ENCODE peak calls at places on chromosomes 3 and 15, in six cellular contexts. V is anterior cingulate cortex, E is right cardiac atrium, Q is KBM-7, M is SK-MEL-5, Z is T-cell. R is an unnamed sample.

GRCh38 chr3:71035314-71035713 is 548.2 kb downstream of the FOXP1 start:
- DNase-seq in M (no peak), E (no peak), Q (peak), Z (no peak), V (no peak), R (peak)

GRCh38 chr3:19202754-19203153 is 54.4 kb downstream of the KCNH8 start:
- DNase-seq in Q (no peak), E (no peak), M (no peak), Z (no peak), V (no peak), R (no peak)

GRCh38 chr3:4754180-4755086 is 224.8 kb upstream of the BHLHE40 start:
- DNase-seq in E (no peak), Z (no peak), Q (no peak), M (no peak), V (no peak), R (no peak)

GRCh38 chr3:69442771-69443197 is 56.9 kb upstream of the FRMD4B start:
- DNase-seq in Q (no peak), M (no peak), Z (no peak), V (no peak), E (no peak), R (no peak)

GRCh38 chr15:47394410-47394809 is 322.9 kb upstream of the SEMA6D start:
- DNase-seq in M (no peak), Z (no peak), E (no peak), Q (no peak), V (no peak), R (no peak)

GRCh38 chr3:175129126-175129525 is 270.0 kb downstream of the NAALADL2 start:
- DNase-seq in V (no peak), M (no peak), Q (no peak), E (no peak), Z (no peak), R (no peak)

GRCh38 chr15:88574646-88575045 is 28.2 kb upstream of the DET1 start:
- DNase-seq in Z (no peak), V (no peak), M (no peak), Q (no peak), E (no peak), R (no peak)

GRCh38 chr3:187196573-187197094 is 652 bp upstream of the RTP1 start:
- DNase-seq in V (no peak), E (no peak), Z (no peak), M (no peak), Q (no peak), R (no peak)

GRCh38 chr3:112092439-112093179 is 6.4 kb downstream of the C3orf52 start:
- DNase-seq in Z (no peak), E (no peak), M (peak), V (no peak), Q (no peak), R (no peak)

GRCh38 chr3:122691195-122691594 is 10.6 kb downstream of the PARP14 start:
- DNase-seq in Q (no peak), E (no peak), M (no peak), V (no peak), Z (no peak), R (no peak)

GRCh38 chr3:17800232-17800631 is 57.8 kb upstream of the TBC1D5 start:
- DNase-seq in Z (no peak), M (no peak), Q (no peak), V (no peak), E (no peak), R (no peak)

GRCh38 chr3:137304313-137305056 is 346.7 kb downstream of the IL20RB start:
- DNase-seq in Z (no peak), V (no peak), Q (no peak), M (no peak), E (no peak), R (no peak)

GRCh38 chr15:33384307-33384706 is 73.5 kb downstream of the RYR3 start:
- DNase-seq in V (no peak), Q (no peak), E (no peak), Z (no peak), M (no peak), R (no peak)

GRCh38 chr3:67016522-67017080 is 18.5 kb downstream of the KBTBD8 start:
- DNase-seq in Q (no peak), E (no peak), V (no peak), M (no peak), Z (no peak), R (no peak)

GRCh38 chr15:68209735-68210408 is 4.7 kb upstream of the CALML4 start:
- DNase-seq in E (no peak), V (no peak), Z (no peak), Q (no peak), M (no peak), R (no peak)

GRCh38 chr15:35000511-35000910 is 12.4 kb upstream of the ZNF770 start:
- DNase-seq in Q (no peak), E (no peak), V (no peak), M (no peak), Z (no peak), R (no peak)

GRCh38 chr3:123369085-123369484 is 79.8 kb downstream of the ADCY5 start:
- DNase-seq in M (no peak), V (no peak), Q (no peak), Z (no peak), E (no peak), R (no peak)

GRCh38 chr15:27714675-27715074 is 384.4 kb downstream of the OCA2 start:
- DNase-seq in V (no peak), E (no peak), M (no peak), Z (no peak), Q (no peak), R (no peak)

GRCh38 chr15:88894819-88895767 is at the start of gene HAPLN3:
- DNase-seq in Z (peak), M (peak), Q (peak), V (no peak), E (no peak), R (no peak)